ENCODE peak calls at places on chromosomes 7 and 10, in nine cellular contexts. A is transverse colon; J is SK-N-SH; P is CD8-positive, alpha-beta memory T cell; H is heart right ventricle; W is lower lobe of right lung; O is AG09309; M is Karpas-422; N is A549. S is an unnamed sample.

GRCh38 chr10:129870926-129871660 is 93.0 kb downstream of the EBF3 start:
- DNase-seq in N (no peak), A (no peak), M (no peak), O (no peak), J (peak), H (no peak), W (no peak), P (no peak), S (no peak)

GRCh38 chr10:25632802-25633201 is 301.2 kb upstream of the MYO3A start:
- DNase-seq in J (no peak), P (no peak), O (no peak), W (no peak), M (no peak), A (no peak), H (no peak), N (no peak), S (no peak)

GRCh38 chr7:7972128-7972527 is 3.5 kb downstream of the GLCCI1 start:
- DNase-seq in A (no peak), P (peak), J (peak), H (no peak), M (peak), O (no peak), W (no peak), N (no peak), S (no peak)

GRCh38 chr10:29648983-29649268 is 14.2 kb upstream of the SVIL start:
- DNase-seq in O (no peak), A (peak), H (no peak), W (no peak), P (no peak), N (peak), J (no peak), M (no peak), S (no peak)

GRCh38 chr10:132400547-132401151 is 3.6 kb downstream of the PWWP2B start:
- DNase-seq in O (no peak), W (peak), J (no peak), N (no peak), A (peak), H (peak), P (no peak), M (no peak), S (no peak)

GRCh38 chr7:137345799-137346449 is 2.4 kb upstream of the PTN start:
- DNase-seq in W (no peak), A (no peak), M (no peak), O (no peak), J (no peak), P (no peak), H (no peak), N (no peak), S (no peak)

GRCh38 chr10:86163522-86164215 is 202.9 kb downstream of the GRID1 start:
- DNase-seq in W (no peak), H (no peak), A (peak), N (no peak), P (no peak), O (no peak), J (peak), M (no peak), S (no peak)

GRCh38 chr7:41328544-41328943 is 374.3 kb downstream of the INHBA start:
- DNase-seq in P (no peak), M (no peak), O (no peak), H (no peak), J (no peak), N (no peak), W (no peak), A (no peak), S (no peak)

GRCh38 chr7:66426996-66427395 is 201.7 kb upstream of the KCTD7 start:
- DNase-seq in O (no peak), H (no peak), P (no peak), N (no peak), A (no peak), J (no peak), M (no peak), W (no peak), S (no peak)

GRCh38 chr10:50416181-50416824 is 165.0 kb upstream of the ASAH2 start:
- DNase-seq in N (peak), A (no peak), J (peak), O (no peak), P (no peak), M (no peak), H (no peak), W (no peak), S (no peak)

GRCh38 chr10:76115471-76116155 is 684.2 kb downstream of the LRMDA start:
- DNase-seq in P (no peak), H (no peak), M (no peak), N (no peak), O (no peak), J (no peak), A (no peak), W (no peak), S (no peak)

GRCh38 chr10:129105266-129105665 is 361.8 kb upstream of the MGMT start:
- DNase-seq in N (no peak), A (no peak), P (no peak), H (no peak), W (no peak), J (no peak), O (no peak), M (no peak), S (no peak)

DNA sequence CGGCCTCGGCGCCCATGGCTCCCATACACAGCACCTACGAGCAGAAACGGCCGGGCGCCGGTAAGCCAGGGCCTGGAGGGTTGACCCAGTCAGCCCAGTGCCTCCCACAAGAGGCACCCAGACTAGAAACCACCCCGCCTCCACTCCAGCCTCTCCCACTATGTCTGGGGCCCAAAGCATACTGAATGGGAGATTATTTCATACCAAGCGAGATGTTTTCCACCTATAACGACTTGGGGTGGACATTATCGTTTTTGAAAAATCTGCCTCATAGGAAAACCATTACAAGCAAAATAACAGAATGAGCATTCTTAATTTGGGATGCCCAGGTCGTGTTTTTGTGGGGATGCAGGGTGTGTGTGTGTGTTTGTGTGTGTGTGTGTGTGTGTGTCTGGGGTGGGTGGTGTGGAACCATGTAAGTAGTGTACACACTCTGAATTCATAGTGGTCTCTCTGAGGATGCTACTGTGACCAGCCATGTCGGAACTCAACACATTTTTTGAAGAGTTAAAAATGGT is 1.6 kb downstream of the HOXA6 start:
- DNase-seq in W (no peak), P (no peak), A (peak), J (peak), O (no peak), H (no peak), N (no peak), M (no peak), S (no peak)
- H3K4me3 ChIP-seq in W (peak), P (no peak), A (peak), J (no peak), O (no peak), H (no peak), N (no peak), M (no peak), S (peak)

DNA sequence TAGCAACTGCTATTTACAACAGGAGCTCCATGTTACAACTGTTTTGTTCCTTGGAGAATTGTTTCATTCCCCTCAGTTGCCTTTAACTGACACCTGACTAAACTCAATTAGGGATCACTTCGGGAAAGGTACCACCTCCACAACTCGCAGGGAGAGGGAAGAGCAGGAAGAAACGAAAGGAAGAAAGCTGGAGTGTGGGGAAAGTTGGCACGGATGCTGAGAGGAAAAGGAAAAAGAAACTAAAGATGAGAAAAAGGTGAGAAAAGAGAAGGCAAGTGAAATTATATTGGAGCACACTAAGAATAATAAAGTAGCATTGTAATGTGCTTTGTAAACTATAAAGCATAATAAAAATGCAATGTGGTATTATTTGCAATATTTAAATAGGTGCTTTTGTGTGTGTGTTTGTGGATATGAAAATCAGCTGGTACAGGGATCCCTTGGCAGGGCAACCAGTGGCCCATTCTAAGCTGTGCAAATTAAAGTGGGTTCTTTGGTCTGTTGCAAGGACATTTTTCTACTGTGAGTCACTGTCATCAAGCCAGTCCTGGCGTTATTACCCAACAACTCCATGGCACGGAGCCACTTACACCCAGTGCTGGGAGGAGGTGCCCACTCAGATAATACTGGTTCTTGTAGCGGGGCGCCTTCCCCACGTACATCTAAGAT is 45.9 kb downstream of the HIPK2 start:
- DNase-seq in H (peak), W (peak), O (peak), N (peak), J (no peak), A (peak), M (no peak), P (no peak), S (peak)
- H3K4me3 ChIP-seq in H (no peak), W (peak), O (no peak), N (peak), J (no peak), A (no peak), M (no peak), P (no peak), S (no peak)

GRCh38 chr10:114172241-114172640 is 1.8 kb downstream of the CCDC186 start:
- DNase-seq in J (no peak), N (no peak), M (no peak), O (no peak), H (no peak), P (no peak), A (no peak), W (no peak), S (no peak)
- H3K4me3 ChIP-seq in J (no peak), N (no peak), M (peak), O (no peak), H (peak), P (no peak), A (peak), W (peak), S (peak)

DNA sequence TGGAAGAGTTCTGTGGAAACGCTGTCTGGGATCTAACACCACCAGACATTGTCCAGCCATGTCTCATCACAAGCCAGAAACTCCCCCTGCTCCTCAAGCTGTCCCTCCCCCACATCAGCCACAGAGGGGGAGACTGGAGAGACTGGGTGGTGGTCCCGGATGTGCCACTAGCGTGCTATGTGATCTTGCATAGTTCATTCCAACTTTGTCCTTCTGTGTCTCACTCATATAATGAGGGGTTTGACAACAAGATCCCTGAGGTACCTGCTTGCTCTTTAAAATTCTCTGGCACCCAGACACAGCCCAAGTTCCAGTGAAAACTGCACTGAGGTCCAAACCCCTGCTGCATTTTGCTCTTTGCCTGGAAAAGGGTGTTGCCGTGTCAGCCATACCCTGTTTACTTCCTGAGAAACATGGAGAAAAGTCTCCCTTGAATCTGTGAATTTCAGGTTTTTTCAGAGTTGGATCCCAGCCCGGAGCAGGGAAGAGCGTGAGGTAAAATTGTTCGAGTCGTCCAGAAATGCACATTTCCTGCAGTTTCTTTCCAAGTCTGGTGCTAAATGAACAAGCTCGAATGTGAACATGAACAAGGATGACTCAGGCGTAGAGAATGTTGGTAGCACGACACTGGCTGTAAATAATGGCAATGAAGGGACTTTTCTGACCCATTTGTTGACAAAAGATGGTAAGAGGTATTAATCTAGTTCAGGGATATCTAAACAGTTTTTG is 156.6 kb downstream of the CCDC3 start:
- DNase-seq in A (no peak), O (peak), H (no peak), N (peak), W (no peak), J (peak), M (no peak), P (no peak), S (peak)
- H3K4me3 ChIP-seq in A (no peak), O (no peak), H (no peak), N (no peak), W (no peak), J (peak), M (no peak), P (no peak), S (no peak)

DNA sequence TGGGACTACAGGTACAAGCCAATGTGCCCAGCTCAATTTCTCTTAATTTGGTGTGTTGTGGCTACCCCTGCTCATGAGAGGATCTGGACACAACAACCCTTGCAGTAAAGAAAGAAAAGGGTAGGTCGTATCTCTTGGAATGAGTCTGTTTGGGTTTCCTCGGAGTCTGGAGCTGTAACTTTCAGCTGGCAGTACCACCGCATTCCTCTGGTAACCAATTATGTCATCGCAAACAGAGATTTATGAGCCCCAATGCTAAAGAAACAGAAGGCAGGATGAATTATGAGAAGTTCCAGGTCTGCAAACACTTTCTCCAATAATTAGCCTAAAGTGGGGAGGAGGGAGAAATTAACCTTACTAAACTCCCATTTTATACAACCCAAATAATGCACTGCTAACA is 186.6 kb upstream of the NRP1 start:
- DNase-seq in A (no peak), W (no peak), H (no peak), M (no peak), P (no peak), O (no peak), J (no peak), N (no peak), S (no peak)
- H3K4me3 ChIP-seq in A (no peak), W (no peak), H (no peak), M (no peak), P (no peak), O (no peak), J (no peak), N (no peak), S (no peak)

GRCh38 chr7:24825931-24826661 is 68.8 kb upstream of the GSDME start:
- DNase-seq in H (no peak), N (peak), M (no peak), O (no peak), W (no peak), A (peak), P (peak), J (no peak), S (no peak)
- H3K4me3 ChIP-seq in H (no peak), N (no peak), M (no peak), O (no peak), W (no peak), A (no peak), P (peak), J (no peak), S (no peak)

GRCh38 chr10:17512341-17513001 is 58.1 kb upstream of the ST8SIA6 start:
- DNase-seq in O (peak), H (no peak), J (no peak), M (no peak), N (peak), P (no peak), W (no peak), A (peak), S (peak)
- H3K4me3 ChIP-seq in O (no peak), H (no peak), J (no peak), M (no peak), N (no peak), P (no peak), W (no peak), A (no peak), S (no peak)

DNA sequence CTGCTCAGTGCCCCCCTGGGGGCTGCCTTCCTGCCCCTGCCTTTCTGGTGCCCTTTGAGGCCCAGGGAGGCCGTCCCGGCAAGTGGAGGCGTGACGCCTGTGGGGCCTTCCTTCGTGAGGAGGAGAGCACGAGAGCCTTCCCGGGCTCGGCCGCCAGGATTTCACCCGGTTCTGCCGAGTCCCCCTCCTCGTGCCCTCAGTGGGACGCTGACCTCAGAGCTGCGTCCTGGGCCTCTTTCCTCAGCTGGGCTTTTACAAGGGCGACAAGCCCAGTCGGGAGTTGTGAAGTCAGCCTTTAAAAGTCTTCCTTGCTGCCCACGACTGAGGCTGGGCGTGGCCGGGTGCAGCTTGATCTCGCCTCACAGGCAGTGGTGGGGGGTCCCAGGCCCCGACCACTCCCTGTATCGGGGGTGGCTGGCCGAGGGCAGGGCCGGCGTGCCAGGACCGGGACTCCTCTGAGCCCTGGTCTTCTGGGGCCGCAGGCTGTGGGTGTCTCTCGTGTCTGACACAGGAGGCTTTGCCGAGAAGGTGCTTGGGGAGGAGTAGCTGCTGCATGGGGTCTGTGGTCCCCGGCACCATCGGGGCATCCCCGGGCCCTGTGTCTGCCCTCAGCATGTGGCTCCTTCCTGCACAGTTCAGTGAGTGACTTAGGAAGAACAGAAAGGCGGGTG is 41.8 kb downstream of the FAM20C start:
- DNase-seq in A (no peak), N (peak), W (no peak), O (no peak), H (peak), P (no peak), M (no peak), J (no peak), S (no peak)
- H3K4me3 ChIP-seq in A (no peak), N (no peak), W (peak), O (no peak), H (no peak), P (no peak), M (no peak), J (no peak), S (no peak)

DNA sequence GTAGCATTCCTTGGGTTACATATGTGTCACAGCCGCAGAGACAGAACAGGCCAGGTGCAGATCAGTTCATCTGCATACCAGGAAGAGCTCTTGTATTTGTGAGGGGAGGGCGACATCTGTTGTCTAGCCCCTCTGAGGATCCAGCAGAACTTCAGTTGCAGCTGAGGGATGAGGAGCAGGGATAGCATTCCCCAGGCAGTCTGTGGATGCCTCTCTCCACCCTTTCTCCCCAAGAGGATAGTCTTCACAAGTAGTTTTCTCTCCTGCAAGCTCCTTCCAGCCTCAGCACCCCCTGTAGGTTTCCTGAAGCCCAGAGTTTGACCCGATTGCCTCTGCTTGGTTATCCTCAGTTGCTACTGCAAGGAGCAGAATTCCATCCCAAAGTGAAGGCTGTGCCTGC is 2.6 kb downstream of the SCD start:
- DNase-seq in H (no peak), N (no peak), W (no peak), P (no peak), O (no peak), M (no peak), A (no peak), J (no peak), S (no peak)
- H3K4me3 ChIP-seq in H (no peak), N (peak), W (peak), P (peak), O (no peak), M (peak), A (no peak), J (peak), S (peak)

DNA sequence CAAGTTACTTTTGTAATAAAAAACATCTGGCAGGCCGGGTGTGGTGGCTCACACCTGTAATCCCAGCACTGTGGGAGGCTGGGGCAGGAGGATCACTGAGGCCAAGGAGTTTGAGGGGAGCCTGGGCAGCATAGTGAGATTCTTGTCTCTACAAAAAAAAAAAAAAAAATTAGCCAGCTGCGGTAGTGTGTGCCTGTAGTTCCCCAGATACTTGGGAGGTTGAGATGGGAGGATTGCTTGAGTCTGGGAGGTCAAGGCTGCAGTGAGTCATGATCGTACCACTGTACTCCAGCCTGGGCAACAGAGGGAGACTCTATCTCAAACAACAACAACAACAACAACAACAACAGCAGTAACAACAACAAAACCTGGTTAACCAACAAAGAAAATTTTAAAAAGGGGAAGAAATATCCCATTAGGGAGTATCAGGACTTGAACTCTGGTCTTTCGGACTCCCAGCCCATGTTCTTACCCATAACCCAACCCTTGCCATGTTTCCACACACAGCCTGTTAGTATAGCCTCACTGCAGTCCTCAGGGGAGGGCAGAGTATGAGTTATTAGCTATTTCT is 17.2 kb downstream of the PALD1 start:
- DNase-seq in O (no peak), N (no peak), P (no peak), J (no peak), M (no peak), W (no peak), A (no peak), H (no peak), S (no peak)
- H3K4me3 ChIP-seq in O (no peak), N (no peak), P (no peak), J (no peak), M (no peak), W (no peak), A (no peak), H (no peak), S (no peak)